ENCODE peak calls at places on chromosomes 11 and 22, in nine cellular contexts. One of them, this sample, is unnamed.

GRCh38 chr11:44627911-44628729 is 62.7 kb downstream of the CD82 start:
- DNase-seq in heart right ventricle: peak
- DNase-seq in AG04450: no peak
- DNase-seq in GM13976: peak
- DNase-seq in RWPE1: no peak
- DNase-seq in AG09309: no peak
- DNase-seq in esophagus squamous epithelium: no peak
- DNase-seq in uterus: peak
- DNase-seq in A549: no peak
- DNase-seq in this sample: no peak

GRCh38 chr11:2836335-2837095 is 49.1 kb downstream of the CDKN1C start:
- DNase-seq in heart right ventricle: no peak
- DNase-seq in AG04450: no peak
- DNase-seq in GM13976: no peak
- DNase-seq in RWPE1: no peak
- DNase-seq in AG09309: no peak
- DNase-seq in esophagus squamous epithelium: no peak
- DNase-seq in uterus: no peak
- DNase-seq in A549: no peak
- DNase-seq in this sample: no peak

GRCh38 chr11:83056204-83056603 is 15.5 kb downstream of the RAB30 start:
- DNase-seq in heart right ventricle: no peak
- DNase-seq in AG04450: no peak
- DNase-seq in GM13976: no peak
- DNase-seq in RWPE1: no peak
- DNase-seq in AG09309: no peak
- DNase-seq in esophagus squamous epithelium: no peak
- DNase-seq in uterus: no peak
- DNase-seq in A549: no peak
- DNase-seq in this sample: no peak

GRCh38 chr11:15146271-15147003 is 31.7 kb downstream of the INSC start:
- DNase-seq in heart right ventricle: no peak
- DNase-seq in AG04450: no peak
- DNase-seq in GM13976: no peak
- DNase-seq in RWPE1: no peak
- DNase-seq in AG09309: no peak
- DNase-seq in esophagus squamous epithelium: no peak
- DNase-seq in uterus: no peak
- DNase-seq in A549: no peak
- DNase-seq in this sample: no peak

GRCh38 chr11:74870485-74870884 is 78.4 kb downstream of the XRRA1 start:
- DNase-seq in heart right ventricle: no peak
- DNase-seq in AG04450: peak
- DNase-seq in GM13976: peak
- DNase-seq in RWPE1: no peak
- DNase-seq in AG09309: no peak
- DNase-seq in esophagus squamous epithelium: no peak
- DNase-seq in uterus: no peak
- DNase-seq in A549: peak
- DNase-seq in this sample: no peak

GRCh38 chr11:43547900-43548381 is 132.6 kb upstream of the HSD17B12 start:
- DNase-seq in heart right ventricle: no peak
- DNase-seq in AG04450: no peak
- DNase-seq in GM13976: no peak
- DNase-seq in RWPE1: peak
- DNase-seq in AG09309: no peak
- DNase-seq in esophagus squamous epithelium: no peak
- DNase-seq in uterus: peak
- DNase-seq in A549: peak
- DNase-seq in this sample: no peak

GRCh38 chr11:110778351-110778750 is 66.1 kb upstream of the ARHGAP20 start:
- DNase-seq in heart right ventricle: no peak
- DNase-seq in AG04450: no peak
- DNase-seq in GM13976: no peak
- DNase-seq in RWPE1: no peak
- DNase-seq in AG09309: no peak
- DNase-seq in esophagus squamous epithelium: no peak
- DNase-seq in uterus: no peak
- DNase-seq in A549: no peak
- DNase-seq in this sample: no peak

GRCh38 chr22:49962012-49962750 is 1.6 kb downstream of the PIM3 start:
- DNase-seq in heart right ventricle: peak
- DNase-seq in AG04450: peak
- DNase-seq in GM13976: peak
- DNase-seq in RWPE1: peak
- DNase-seq in AG09309: peak
- DNase-seq in esophagus squamous epithelium: no peak
- DNase-seq in uterus: peak
- DNase-seq in A549: peak
- DNase-seq in this sample: peak

DNA sequence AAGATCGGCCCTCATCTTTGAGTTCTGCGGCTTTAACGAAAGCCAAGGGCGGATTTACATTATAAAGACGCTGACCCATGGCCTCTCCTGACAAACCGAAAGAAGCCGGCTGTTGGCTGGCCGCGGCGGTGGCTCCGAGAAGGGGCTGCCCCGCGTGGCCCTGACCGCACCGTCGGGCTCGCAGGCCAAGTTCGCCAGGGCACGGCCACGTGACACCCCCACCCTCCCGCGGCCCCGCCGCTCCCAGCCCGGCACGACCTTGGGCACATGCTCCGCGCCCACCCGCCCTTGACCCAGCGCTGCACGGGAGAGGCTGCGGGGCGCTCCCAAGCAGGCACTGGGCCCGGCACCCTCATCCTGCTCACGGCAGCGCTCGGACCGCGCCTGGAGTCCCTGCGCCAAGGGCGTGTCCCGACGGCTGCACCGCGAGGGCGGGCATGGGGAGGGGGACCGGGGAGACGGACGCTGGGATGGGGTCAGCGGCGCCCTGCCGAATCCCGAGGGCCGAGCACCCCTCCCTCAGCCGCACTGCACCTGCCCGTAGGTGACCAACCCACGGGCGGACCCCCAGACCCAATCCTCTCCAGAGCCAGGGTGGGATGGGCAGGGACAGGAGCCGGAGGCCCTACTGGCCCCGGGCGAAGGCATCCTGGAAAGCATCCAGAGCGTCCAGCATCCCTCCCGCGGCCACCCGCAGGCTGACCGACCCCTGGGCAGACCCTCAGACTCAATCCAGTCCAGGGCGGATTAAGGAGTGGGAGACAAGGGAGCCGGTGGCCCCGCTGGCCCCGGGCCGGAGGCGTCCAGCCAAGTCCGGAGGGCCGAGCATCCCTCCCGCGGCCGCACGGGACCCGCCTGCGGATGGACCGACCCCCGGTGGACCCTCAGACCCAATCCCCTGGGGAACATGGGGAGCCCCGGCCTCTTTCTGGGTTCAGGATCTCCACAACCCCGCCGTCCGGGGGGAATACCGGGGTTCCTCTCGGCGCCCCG is 759 bp downstream of the CPT1A start:
- DNase-seq in heart right ventricle: peak
- DNase-seq in AG04450: no peak
- DNase-seq in GM13976: peak
- DNase-seq in RWPE1: peak
- DNase-seq in AG09309: no peak
- DNase-seq in esophagus squamous epithelium: no peak
- DNase-seq in uterus: peak
- DNase-seq in A549: peak
- DNase-seq in this sample: no peak
- TF ChIP-seq CTCF in heart right ventricle: no peak
- TF ChIP-seq CTCF in AG04450: no peak
- TF ChIP-seq CTCF in GM13976: no peak
- TF ChIP-seq CTCF in RWPE1: no peak
- TF ChIP-seq CTCF in AG09309: no peak
- TF ChIP-seq CTCF in esophagus squamous epithelium: no peak
- TF ChIP-seq CTCF in uterus: no peak
- TF ChIP-seq CTCF in A549: no peak
- TF ChIP-seq CTCF in this sample: no peak

GRCh38 chr11:9765320-9766101 is 101.6 kb downstream of the SWAP70 start:
- DNase-seq in heart right ventricle: peak
- DNase-seq in AG04450: peak
- DNase-seq in GM13976: peak
- DNase-seq in RWPE1: no peak
- DNase-seq in AG09309: peak
- DNase-seq in esophagus squamous epithelium: no peak
- DNase-seq in uterus: peak
- DNase-seq in A549: no peak
- DNase-seq in this sample: no peak

GRCh38 chr11:9762531-9762930 is 98.7 kb downstream of the SWAP70 start:
- DNase-seq in heart right ventricle: no peak
- DNase-seq in AG04450: no peak
- DNase-seq in GM13976: no peak
- DNase-seq in RWPE1: no peak
- DNase-seq in AG09309: no peak
- DNase-seq in esophagus squamous epithelium: no peak
- DNase-seq in uterus: no peak
- DNase-seq in A549: no peak
- DNase-seq in this sample: no peak

GRCh38 chr11:9761441-9761945 is 97.6 kb downstream of the SWAP70 start:
- DNase-seq in heart right ventricle: no peak
- DNase-seq in AG04450: no peak
- DNase-seq in GM13976: no peak
- DNase-seq in RWPE1: no peak
- DNase-seq in AG09309: no peak
- DNase-seq in esophagus squamous epithelium: no peak
- DNase-seq in uterus: no peak
- DNase-seq in A549: no peak
- DNase-seq in this sample: no peak

GRCh38 chr11:9760180-9760550 is 96.3 kb downstream of the SWAP70 start:
- DNase-seq in heart right ventricle: peak
- DNase-seq in AG04450: peak
- DNase-seq in GM13976: no peak
- DNase-seq in RWPE1: no peak
- DNase-seq in AG09309: peak
- DNase-seq in esophagus squamous epithelium: no peak
- DNase-seq in uterus: peak
- DNase-seq in A549: no peak
- DNase-seq in this sample: no peak

DNA sequence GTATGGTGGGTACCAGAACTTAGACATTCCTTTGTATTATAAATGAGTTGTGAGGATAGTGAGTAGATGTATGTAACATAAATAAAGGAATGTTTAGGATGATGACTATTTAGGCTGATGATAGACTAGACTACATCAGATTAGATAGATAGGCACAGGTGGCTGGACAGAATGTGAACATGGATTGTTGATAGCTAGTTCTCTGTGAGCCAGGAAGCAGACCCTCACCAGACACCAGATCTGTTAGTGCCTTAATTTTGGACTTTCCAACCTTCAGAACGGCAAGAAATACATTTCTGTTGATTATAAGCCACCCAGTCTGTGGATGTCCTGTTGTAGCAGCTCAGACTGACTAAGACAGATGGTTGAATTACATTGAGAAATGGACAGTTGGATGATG is 99.4 kb downstream of the SWAP70 start:
- DNase-seq in heart right ventricle: no peak
- DNase-seq in AG04450: no peak
- DNase-seq in GM13976: no peak
- DNase-seq in RWPE1: no peak
- DNase-seq in AG09309: no peak
- DNase-seq in esophagus squamous epithelium: no peak
- DNase-seq in uterus: no peak
- DNase-seq in A549: no peak
- DNase-seq in this sample: no peak
- TF ChIP-seq CTCF in heart right ventricle: no peak
- TF ChIP-seq CTCF in AG04450: no peak
- TF ChIP-seq CTCF in GM13976: no peak
- TF ChIP-seq CTCF in RWPE1: no peak
- TF ChIP-seq CTCF in AG09309: no peak
- TF ChIP-seq CTCF in esophagus squamous epithelium: no peak
- TF ChIP-seq CTCF in uterus: no peak
- TF ChIP-seq CTCF in A549: no peak
- TF ChIP-seq CTCF in this sample: no peak

GRCh38 chr11:112587664-112588063 is 327.0 kb upstream of the PLET1 start:
- DNase-seq in heart right ventricle: no peak
- DNase-seq in AG04450: no peak
- DNase-seq in GM13976: no peak
- DNase-seq in RWPE1: no peak
- DNase-seq in AG09309: no peak
- DNase-seq in esophagus squamous epithelium: no peak
- DNase-seq in uterus: no peak
- DNase-seq in A549: no peak
- DNase-seq in this sample: no peak

GRCh38 chr11:112581747-112582146 is 321.1 kb upstream of the PLET1 start:
- DNase-seq in heart right ventricle: no peak
- DNase-seq in AG04450: no peak
- DNase-seq in GM13976: no peak
- DNase-seq in RWPE1: no peak
- DNase-seq in AG09309: no peak
- DNase-seq in esophagus squamous epithelium: no peak
- DNase-seq in uterus: no peak
- DNase-seq in A549: no peak
- DNase-seq in this sample: no peak

GRCh38 chr11:112583246-112583893 is 322.7 kb upstream of the PLET1 start:
- DNase-seq in heart right ventricle: no peak
- DNase-seq in AG04450: no peak
- DNase-seq in GM13976: peak
- DNase-seq in RWPE1: no peak
- DNase-seq in AG09309: no peak
- DNase-seq in esophagus squamous epithelium: no peak
- DNase-seq in uterus: no peak
- DNase-seq in A549: no peak
- DNase-seq in this sample: no peak

GRCh38 chr11:112582366-112582765 is 321.7 kb upstream of the PLET1 start:
- DNase-seq in heart right ventricle: no peak
- DNase-seq in AG04450: no peak
- DNase-seq in GM13976: no peak
- DNase-seq in RWPE1: no peak
- DNase-seq in AG09309: no peak
- DNase-seq in esophagus squamous epithelium: no peak
- DNase-seq in uterus: no peak
- DNase-seq in A549: no peak
- DNase-seq in this sample: no peak

GRCh38 chr11:112584674-112585073 is 324.0 kb upstream of the PLET1 start:
- DNase-seq in heart right ventricle: no peak
- DNase-seq in AG04450: no peak
- DNase-seq in GM13976: no peak
- DNase-seq in RWPE1: peak
- DNase-seq in AG09309: no peak
- DNase-seq in esophagus squamous epithelium: no peak
- DNase-seq in uterus: no peak
- DNase-seq in A549: no peak
- DNase-seq in this sample: no peak
- TF ChIP-seq CTCF in heart right ventricle: peak
- TF ChIP-seq CTCF in AG04450: peak
- TF ChIP-seq CTCF in GM13976: no peak
- TF ChIP-seq CTCF in RWPE1: no peak
- TF ChIP-seq CTCF in AG09309: no peak
- TF ChIP-seq CTCF in esophagus squamous epithelium: no peak
- TF ChIP-seq CTCF in uterus: no peak
- TF ChIP-seq CTCF in A549: no peak
- TF ChIP-seq CTCF in this sample: peak

DNA sequence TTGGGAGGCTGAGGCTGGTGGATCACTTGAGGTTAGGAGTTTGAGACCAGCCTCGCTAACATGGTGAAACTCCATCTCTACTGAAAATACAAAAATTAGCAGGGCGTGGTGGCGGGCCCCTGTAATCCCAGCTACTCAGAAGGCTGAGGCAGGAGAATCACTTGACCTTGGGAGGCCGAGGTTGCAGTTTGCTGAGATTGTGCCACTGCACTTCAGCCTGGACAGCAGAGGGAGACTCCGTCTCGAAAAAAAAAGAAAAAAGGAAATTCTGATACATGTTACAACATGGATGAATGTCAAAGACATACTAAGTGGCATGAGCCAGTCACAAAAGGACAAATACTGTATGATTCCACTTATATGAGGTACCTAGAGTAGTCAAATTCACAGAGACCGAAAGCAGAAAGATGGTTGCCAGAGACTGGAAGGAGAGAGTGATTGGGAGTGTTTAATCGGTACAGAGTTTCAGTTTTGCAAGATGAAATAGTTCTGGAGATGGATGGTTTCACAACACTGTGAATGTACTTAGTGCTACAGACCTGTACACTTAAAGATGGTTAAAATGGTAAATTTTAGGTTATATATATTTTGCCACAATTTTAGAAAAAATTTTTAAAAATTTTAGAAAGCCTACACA is 92.3 kb downstream of the BLID start:
- DNase-seq in heart right ventricle: no peak
- DNase-seq in AG04450: no peak
- DNase-seq in GM13976: no peak
- DNase-seq in RWPE1: no peak
- DNase-seq in AG09309: no peak
- DNase-seq in esophagus squamous epithelium: no peak
- DNase-seq in uterus: no peak
- DNase-seq in A549: no peak
- DNase-seq in this sample: no peak
- TF ChIP-seq CTCF in heart right ventricle: peak
- TF ChIP-seq CTCF in AG04450: no peak
- TF ChIP-seq CTCF in GM13976: no peak
- TF ChIP-seq CTCF in RWPE1: no peak
- TF ChIP-seq CTCF in AG09309: peak
- TF ChIP-seq CTCF in esophagus squamous epithelium: no peak
- TF ChIP-seq CTCF in uterus: peak
- TF ChIP-seq CTCF in A549: peak
- TF ChIP-seq CTCF in this sample: no peak

This sample was measured in keratinocyte.